ENCODE peak calls at places on chromosomes 11 and 22, in four cellular contexts. K is amniotic stem cell, T is caudate nucleus, N is AG08395. Z is an unnamed sample.

GRCh38 chr11:45926536-45927331 is 4.3 kb downstream of the LARGE2 start:
- DNase-seq in K (no peak), T (no peak), N (no peak), Z (no peak)

GRCh38 chr11:2548596-2548995 is 103.8 kb downstream of the KCNQ1 start:
- DNase-seq in N (no peak), T (no peak), K (no peak), Z (no peak)

GRCh38 chr11:126185200-126186030 is 26.0 kb downstream of the RPUSD4 start:
- DNase-seq in N (no peak), T (no peak), K (no peak), Z (no peak)

GRCh38 chr11:86396403-86396802 is 21.7 kb downstream of the CCDC81 start:
- DNase-seq in K (no peak), N (peak; percentile 82), T (no peak), Z (no peak)

GRCh38 chr11:92702771-92703170 is 266.7 kb upstream of the MTNR1B start:
- DNase-seq in N (peak; percentile 6), T (no peak), K (no peak), Z (no peak)

GRCh38 chr11:114158886-114159285 is 99.4 kb downstream of the ZBTB16 start:
- DNase-seq in T (no peak), N (no peak), K (no peak), Z (no peak)

GRCh38 chr11:128520206-128520885 is 67.0 kb downstream of the ETS1 start:
- DNase-seq in N (no peak), T (no peak), K (no peak), Z (no peak)

GRCh38 chr11:117299351-117300300 is 8.5 kb downstream of the BACE1-AS start:
- DNase-seq in K (no peak), N (no peak), T (no peak), Z (no peak)

GRCh38 chr22:41504397-41504796 is 35.5 kb downstream of the ACO2 start:
- DNase-seq in T (peak; percentile 35), K (no peak), N (peak; percentile 52), Z (peak; percentile 72)

GRCh38 chr22:43861529-43861928 is 784 bp downstream of the SULT4A1 start:
- DNase-seq in T (peak; percentile 19), N (no peak), K (no peak), Z (no peak)

GRCh38 chr11:1852885-1853284 is at the start of gene LSP1:
- DNase-seq in N (no peak), T (no peak), K (no peak), Z (peak; percentile 94)

GRCh38 chr11:112734207-112734606 is 227.0 kb upstream of the NCAM1 start:
- DNase-seq in K (no peak), T (no peak), N (peak; percentile 63), Z (peak; percentile 47)

GRCh38 chr22:37467556-37467955 is 18.6 kb downstream of the MFNG start:
- DNase-seq in T (no peak), N (no peak), K (no peak), Z (no peak)

GRCh38 chr11:110065189-110065588 is 28.0 kb upstream of the ZC3H12C start:
- DNase-seq in T (no peak), K (no peak), N (no peak), Z (no peak)

GRCh38 chr11:59769086-59769485 is 13.9 kb downstream of the STX3 start:
- DNase-seq in K (no peak), N (no peak), T (no peak), Z (peak; percentile 34)

GRCh38 chr11:134120921-134121526 is 52.2 kb downstream of the JAM3 start:
- DNase-seq in N (peak; percentile 47), T (peak; percentile 65), K (peak; percentile 9), Z (no peak)